ENCODE peak calls at places on chromosome 16, in nine cellular contexts. Y is fibroblast of mammary gland, N is cardiac muscle cell, K is MCF 10A, T is cardiac fibroblast, A is AG09309, R is aorta, W is anterior cingulate cortex, Q is mucosa of gallbladder. Z is an unnamed sample.

GRCh38 chr16:89332248-89333245 is 115.0 kb downstream of the ZNF778 start:
- DNase-seq in R (peak; percentile 51), Y (peak; percentile 37), N (no peak), T (no peak), A (no peak), K (no peak), Q (no peak), W (no peak), Z (no peak)

GRCh38 chr16:69833791-69834282 is 71.7 kb downstream of the WWP2 start:
- DNase-seq in R (no peak), W (no peak), Q (peak; percentile 25), Y (no peak), A (no peak), N (no peak), T (no peak), K (no peak), Z (no peak)

GRCh38 chr16:2586901-2587480 is 49.2 kb downstream of the PDPK1 start:
- DNase-seq in Y (no peak), N (no peak), T (no peak), R (peak; percentile 67), W (no peak), K (no peak), A (no peak), Q (no peak), Z (no peak)

GRCh38 chr16:83992624-83993023 is 24.6 kb downstream of the NECAB2 start:
- DNase-seq in R (no peak), Q (peak; percentile 44), K (peak; percentile 92), T (peak; percentile 81), W (peak; percentile 57), N (no peak), Y (peak; percentile 88), A (peak; percentile 17), Z (no peak)

GRCh38 chr16:47734987-47735594 is 274.0 kb downstream of the PHKB start:
- DNase-seq in T (no peak), N (no peak), Y (no peak), W (no peak), A (no peak), R (no peak), Q (peak; percentile 74), K (no peak), Z (no peak)

GRCh38 chr16:56363781-56364565 is 61.4 kb downstream of the AMFR start:
- DNase-seq in T (no peak), K (no peak), W (no peak), R (no peak), N (no peak), Y (no peak), Q (no peak), A (no peak), Z (no peak)

GRCh38 chr16:30030011-30030685 is 923 bp downstream of the TLCD3B start:
- DNase-seq in W (no peak), N (no peak), Y (no peak), R (no peak), T (no peak), A (no peak), K (no peak), Q (no peak), Z (no peak)

GRCh38 chr16:81424761-81425160 is 19.8 kb upstream of the CMIP start:
- DNase-seq in K (peak; percentile 41), Q (no peak), A (no peak), Y (no peak), N (no peak), T (no peak), W (no peak), R (no peak), Z (no peak)

GRCh38 chr16:22356930-22357634 is 17.3 kb downstream of the CDR2 start:
- DNase-seq in Q (no peak), Y (no peak), K (no peak), N (no peak), R (no peak), A (no peak), T (no peak), W (no peak), Z (no peak)

GRCh38 chr16:54265558-54266213 is 20.9 kb downstream of the IRX3 start:
- DNase-seq in W (no peak), Q (no peak), N (no peak), K (no peak), Y (peak; percentile 33), R (no peak), A (no peak), T (peak; percentile 11), Z (no peak)

GRCh38 chr16:77214411-77215138 is 15.4 kb downstream of the SYCE1L start:
- DNase-seq in W (no peak), Y (peak; percentile 8), A (no peak), K (peak; percentile 54), R (no peak), T (no peak), Q (no peak), N (no peak), Z (no peak)

GRCh38 chr16:67943256-67943618 is 683 bp downstream of the LCAT start:
- DNase-seq in K (no peak), Y (no peak), A (no peak), W (no peak), R (no peak), N (no peak), T (no peak), Q (no peak), Z (no peak)

GRCh38 chr16:66170989-66171388 is 195.5 kb upstream of the CDH5 start:
- DNase-seq in N (no peak), R (no peak), Y (no peak), Q (no peak), A (no peak), K (no peak), T (no peak), W (no peak), Z (no peak)

GRCh38 chr16:50300942-50301625 is 34.7 kb downstream of the ADCY7 start:
- DNase-seq in K (no peak), W (no peak), A (peak; percentile 62), N (no peak), Q (no peak), R (peak; percentile 66), T (no peak), Y (peak; percentile 37), Z (no peak)

GRCh38 chr16:12027558-12027957 is 51.0 kb downstream of the SNX29 start:
- DNase-seq in N (no peak), Y (no peak), R (no peak), A (no peak), Q (no peak), W (no peak), T (no peak), K (no peak), Z (no peak)

GRCh38 chr16:65468121-65468520 is 346.3 kb upstream of the CDH11 start:
- DNase-seq in Q (no peak), Y (no peak), A (no peak), W (no peak), K (no peak), N (no peak), R (no peak), T (no peak), Z (no peak)

GRCh38 chr16:17173134-17173729 is 297.5 kb downstream of the XYLT1 start:
- DNase-seq in W (peak; percentile 24), T (peak; percentile 47), Q (peak; percentile 42), A (peak; percentile 53), N (no peak), Y (peak; percentile 87), K (no peak), R (no peak), Z (no peak)

GRCh38 chr16:66408181-66409048 is 18.7 kb upstream of the BEAN1 start:
- DNase-seq in A (no peak), T (peak; percentile 87), N (peak; percentile 90), Y (peak; percentile 86), K (peak; percentile 87), W (no peak), Q (peak; percentile 56), R (no peak), Z (peak; percentile 52)

GRCh38 chr16:72925631-72925979 is 122.3 kb downstream of the ZFHX3 start:
- DNase-seq in A (no peak), W (no peak), R (no peak), K (no peak), Q (no peak), Y (no peak), T (no peak), N (no peak), Z (no peak)

GRCh38 chr16:89574681-89575246 is 794 bp upstream of the CPNE7 start:
- DNase-seq in N (peak; percentile 79), R (no peak), A (no peak), W (no peak), Y (peak; percentile 71), K (peak; percentile 73), Q (peak; percentile 47), T (peak; percentile 79), Z (peak; percentile 44)

GRCh38 chr16:57682809-57683318 is 11.7 kb upstream of the DRC7 start:
- DNase-seq in T (no peak), Q (no peak), R (no peak), K (no peak), N (no peak), A (no peak), W (no peak), Y (no peak), Z (no peak)

GRCh38 chr16:57138281-57138935 is 46.0 kb downstream of the CPNE2 start:
- DNase-seq in N (no peak), W (no peak), A (no peak), Q (no peak), Y (no peak), R (peak; percentile 41), T (no peak), K (no peak), Z (no peak)

GRCh38 chr16:8955828-8956227 is 7.9 kb downstream of the USP7 start:
- DNase-seq in Q (no peak), N (no peak), A (no peak), R (no peak), K (no peak), W (no peak), T (no peak), Y (no peak), Z (no peak)

GRCh38 chr16:1723450-1724147 is 17.6 kb downstream of the MAPK8IP3 start:
- DNase-seq in N (peak; percentile 47), T (peak; percentile 59), A (no peak), Q (peak; percentile 40), K (peak; percentile 62), R (no peak), W (peak; percentile 18), Y (peak; percentile 45), Z (peak; percentile 26)

GRCh38 chr16:89256651-89257254 is 39.2 kb downstream of the ZNF778 start:
- DNase-seq in Y (peak; percentile 65), K (no peak), R (peak; percentile 89), N (peak; percentile 14), T (peak; percentile 26), A (no peak), W (peak; percentile 48), Q (peak; percentile 48), Z (peak; percentile 76)

GRCh38 chr16:11586856-11587642 is at the start of gene LITAF:
- DNase-seq in R (peak; percentile 92), N (peak; percentile 69), W (peak; percentile 43), T (peak; percentile 68), A (no peak), Q (peak; percentile 55), K (peak; percentile 66), Y (no peak), Z (peak; percentile 50)

GRCh38 chr16:65621640-65622039 is 499.8 kb upstream of the CDH11 start:
- DNase-seq in Q (no peak), A (no peak), N (peak; percentile 48), R (no peak), W (no peak), K (peak; percentile 20), Y (no peak), T (no peak), Z (no peak)

GRCh38 chr16:1707193-1707790 is 1.3 kb downstream of the MAPK8IP3 start:
- DNase-seq in Q (no peak), Y (no peak), A (no peak), T (peak; percentile 42), K (peak; percentile 43), R (no peak), N (peak; percentile 16), W (no peak), Z (peak; percentile 3)

GRCh38 chr16:69384974-69385373 is 833 bp downstream of the TERF2 start:
- DNase-seq in Y (no peak), Q (no peak), K (no peak), R (no peak), W (no peak), N (no peak), T (no peak), A (no peak), Z (no peak)

GRCh38 chr16:49755291-49755611 is 100.7 kb downstream of the ZNF423 start:
- DNase-seq in Q (peak; percentile 40), N (peak; percentile 54), R (no peak), Y (peak; percentile 49), K (peak; percentile 40), A (peak; percentile 18), T (peak; percentile 65), W (no peak), Z (no peak)

GRCh38 chr16:25108054-25108453 is 3.5 kb upstream of the LCMT1 start:
- DNase-seq in Y (no peak), A (no peak), R (no peak), W (no peak), K (peak; percentile 13), T (no peak), N (no peak), Q (no peak), Z (peak; percentile 24)

Z was measured in central memory CD4-positive, alpha-beta T cell.